ENCODE peak calls at places on chromosomes 6 and 20, in four cellular contexts. P, H, W and J are unnamed samples. For H3K36me3, the result is how much of the 10 kb centered on the place peaks cover.

GRCh38 chr6:73309784-73310502 is 44.1 kb downstream of the DPPA5 start:
- DNase-seq in H (peak), P (peak), W (peak), J (peak)

GRCh38 chr6:168428052-168428829 is 12.7 kb upstream of the SMOC2 start:
- DNase-seq in P (no peak), H (no peak), W (no peak), J (no peak)

GRCh38 chr6:87430499-87430898 is 22.7 kb downstream of the CFAP206 start:
- DNase-seq in W (no peak), H (no peak), P (no peak), J (no peak)

GRCh38 chr6:54071941-54072340 is 39.3 kb upstream of the MLIP start:
- DNase-seq in P (no peak), W (no peak), H (no peak), J (no peak)

GRCh38 chr6:336159-337114 is 44.1 kb downstream of the DUSP22 start:
- DNase-seq in W (peak), H (no peak), P (peak), J (no peak)

GRCh38 chr6:81718126-81718525 is 34.4 kb downstream of the TENT5A start:
- DNase-seq in W (no peak), P (no peak), H (no peak), J (no peak)

GRCh38 chr6:16707101-16707783 is 54.0 kb downstream of the ATXN1 start:
- DNase-seq in H (no peak), P (no peak), W (no peak), J (no peak)

GRCh38 chr6:136604928-136605485 is 54.8 kb upstream of the MAP7 start:
- DNase-seq in W (no peak), H (no peak), P (no peak), J (no peak)

GRCh38 chr6:32113386-32114352 is 4.5 kb upstream of the TNXB start:
- DNase-seq in P (peak), W (peak), H (peak), J (peak)

GRCh38 chr6:44415424-44415823 is 27.9 kb downstream of the CDC5L start:
- DNase-seq in H (no peak), P (no peak), W (no peak), J (no peak)

GRCh38 chr6:9921366-9921765 is 493.5 kb downstream of the TFAP2A start:
- DNase-seq in P (no peak), H (no peak), W (no peak), J (no peak)

GRCh38 chr6:31905041-31905440 is 3.2 kb upstream of the ZBTB12 start:
- DNase-seq in W (no peak), P (no peak), H (no peak), J (no peak)

GRCh38 chr6:40788661-40789111 is 201.5 kb upstream of the LRFN2 start:
- DNase-seq in H (peak), W (no peak), P (no peak), J (no peak)

GRCh38 chr6:134724653-134725340 is 225.1 kb downstream of the ALDH8A1 start:
- DNase-seq in W (no peak), H (no peak), P (no peak), J (no peak)

GRCh38 chr20:23656372-23656771 is 18.6 kb upstream of the CST3 start:
- DNase-seq in P (no peak), W (no peak), H (no peak), J (no peak)

GRCh38 chr20:23654005-23654404 is 16.2 kb upstream of the CST3 start:
- DNase-seq in P (no peak), H (no peak), W (no peak), J (no peak)

GRCh38 chr20:23653400-23653938 is 15.7 kb upstream of the CST3 start:
- DNase-seq in H (no peak), W (no peak), P (no peak), J (no peak)

GRCh38 chr20:23655551-23656211 is 17.9 kb upstream of the CST3 start:
- DNase-seq in P (peak), H (no peak), W (peak), J (peak)

GRCh38 chr20:23654722-23655121 is 17.0 kb upstream of the CST3 start:
- DNase-seq in H (no peak), W (no peak), P (no peak), J (no peak)
- H3K27ac ChIP-seq in H (no peak), W (peak), P (no peak), J (no peak)

GRCh38 chr6:160054271-160054670 is 67.3 kb upstream of the SLC22A1 start:
- DNase-seq in W (no peak), P (no peak), H (no peak), J (no peak)

GRCh38 chr6:160057080-160057479 is 64.5 kb upstream of the SLC22A1 start:
- DNase-seq in H (no peak), P (no peak), W (no peak), J (no peak)

GRCh38 chr6:160054913-160055312 is 66.7 kb upstream of the SLC22A1 start:
- DNase-seq in P (no peak), W (no peak), H (no peak), J (no peak)

GRCh38 chr6:160055813-160056212 is 65.8 kb upstream of the SLC22A1 start:
- DNase-seq in W (no peak), P (no peak), H (no peak), J (no peak)

GRCh38 chr6:160055378-160055777 is 66.2 kb upstream of the SLC22A1 start:
- DNase-seq in W (no peak), P (no peak), H (no peak), J (no peak)
- H3K36me3 ChIP-seq in W (half or more), P (half or more), H (under half), J (half or more)

GRCh38 chr6:36079596-36079995 is 50.7 kb upstream of the MAPK13 start:
- DNase-seq in P (no peak), H (no peak), W (no peak), J (no peak)
- TF ChIP-seq CTCF in P (no peak), H (no peak), W (no peak), J (no peak)

DNA sequence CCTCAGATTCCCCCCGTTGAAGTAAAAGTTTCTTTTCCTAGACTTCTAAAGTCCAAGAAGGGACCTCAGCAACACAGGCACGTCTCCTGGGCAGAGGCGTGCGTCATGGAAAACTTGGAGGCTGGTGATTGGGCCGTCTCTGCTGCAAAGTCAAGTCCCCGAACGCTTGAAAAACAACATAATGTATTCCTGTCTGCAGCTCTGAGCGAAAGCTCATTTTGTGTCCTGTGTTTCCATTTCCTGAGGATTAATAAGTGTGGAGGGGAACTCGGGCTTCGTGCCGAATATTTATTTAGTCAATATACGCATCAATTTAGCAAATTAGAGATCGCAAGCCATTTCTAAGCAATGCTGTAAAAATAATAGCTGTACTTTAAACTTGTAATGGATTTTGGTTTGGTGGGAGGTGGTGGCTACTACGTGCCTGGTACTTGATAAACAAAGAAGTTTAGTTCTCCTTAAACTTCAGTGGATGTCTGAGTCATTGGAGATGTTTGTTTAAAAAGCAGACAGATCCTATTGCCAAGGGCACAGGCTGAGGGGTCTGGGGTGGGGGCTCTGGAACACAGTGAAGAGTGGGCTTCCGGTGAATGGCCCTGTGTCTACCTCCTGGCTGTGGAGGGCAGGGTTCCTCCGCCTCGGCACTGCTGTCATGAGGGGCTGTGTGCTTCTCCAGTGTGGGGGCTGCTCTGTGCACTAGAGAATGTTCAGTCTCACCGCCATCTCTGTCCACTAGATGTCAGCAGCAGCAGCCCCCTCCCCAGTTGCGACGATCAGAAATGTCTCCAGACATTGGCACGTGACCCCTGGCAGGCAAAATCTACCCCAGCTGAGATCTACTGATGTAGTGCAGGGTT is 21.8 kb downstream of the PCK1 start:
- DNase-seq in P (no peak), H (peak), W (no peak), J (peak)
- H3K27ac ChIP-seq in P (peak), H (no peak), W (peak), J (peak)

GRCh38 chr20:6104493-6105188 is 18.2 kb downstream of the FERMT1 start:
- DNase-seq in P (no peak), W (no peak), H (no peak), J (no peak)

GRCh38 chr20:6101346-6101745 is 21.5 kb downstream of the FERMT1 start:
- DNase-seq in H (no peak), P (no peak), W (no peak), J (no peak)

GRCh38 chr20:6095409-6095808 is 27.4 kb downstream of the FERMT1 start:
- DNase-seq in H (no peak), W (no peak), P (no peak), J (no peak)

GRCh38 chr20:6103301-6103700 is 19.5 kb downstream of the FERMT1 start:
- DNase-seq in H (no peak), P (no peak), W (no peak), J (no peak)

GRCh38 chr20:6100261-6100660 is 22.6 kb downstream of the FERMT1 start:
- DNase-seq in P (no peak), H (no peak), W (no peak), J (no peak)
- H3K36me3 ChIP-seq in P (under half), H (under half), W (under half), J (under half)

DNA sequence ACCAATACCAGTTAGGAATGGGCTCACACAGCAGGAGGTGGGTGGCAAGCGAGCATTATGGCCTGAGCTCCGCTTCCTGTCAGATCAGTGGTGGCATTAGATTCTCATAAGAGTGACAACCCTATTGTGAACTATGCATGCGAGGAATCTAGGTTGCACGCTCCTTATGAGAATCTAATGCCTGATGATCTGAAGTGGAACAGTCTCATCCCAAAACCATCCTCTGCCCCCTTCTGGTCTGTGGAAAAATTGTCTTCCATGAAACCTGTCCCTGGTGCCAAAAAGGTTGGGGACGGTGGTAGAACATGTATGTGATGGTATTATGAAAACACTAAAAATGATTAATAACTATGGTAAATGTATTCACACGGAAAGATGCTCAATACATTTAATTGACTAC is 99.7 kb upstream of the HIVEP1 start:
- DNase-seq in W (no peak), H (no peak), P (no peak), J (no peak)
- TF ChIP-seq CTCF in W (no peak), H (peak), P (peak), J (no peak)

GRCh38 chr20:32481311-32482103 is 103.6 kb downstream of the NOL4L start:
- DNase-seq in W (no peak), P (no peak), H (peak), J (no peak)

GRCh38 chr20:32480361-32481199 is 104.6 kb downstream of the NOL4L start:
- DNase-seq in W (peak), P (no peak), H (no peak), J (no peak)

GRCh38 chr20:32479012-32479411 is 106.1 kb downstream of the NOL4L start:
- DNase-seq in H (no peak), W (no peak), P (no peak), J (no peak)

GRCh38 chr20:32478576-32478975 is 106.6 kb downstream of the NOL4L start:
- DNase-seq in W (no peak), H (no peak), P (no peak), J (no peak)

GRCh38 chr20:32479697-32480140 is 105.4 kb downstream of the NOL4L start:
- DNase-seq in H (no peak), P (no peak), W (peak), J (no peak)
- H3K27ac ChIP-seq in H (peak), P (no peak), W (no peak), J (no peak)

GRCh38 chr20:44891826-44892225 is 6.3 kb downstream of the YWHAB start:
- DNase-seq in W (no peak), H (no peak), P (no peak), J (no peak)
- H3K36me3 ChIP-seq in W (under half), H (half or more), P (under half), J (under half)

DNA sequence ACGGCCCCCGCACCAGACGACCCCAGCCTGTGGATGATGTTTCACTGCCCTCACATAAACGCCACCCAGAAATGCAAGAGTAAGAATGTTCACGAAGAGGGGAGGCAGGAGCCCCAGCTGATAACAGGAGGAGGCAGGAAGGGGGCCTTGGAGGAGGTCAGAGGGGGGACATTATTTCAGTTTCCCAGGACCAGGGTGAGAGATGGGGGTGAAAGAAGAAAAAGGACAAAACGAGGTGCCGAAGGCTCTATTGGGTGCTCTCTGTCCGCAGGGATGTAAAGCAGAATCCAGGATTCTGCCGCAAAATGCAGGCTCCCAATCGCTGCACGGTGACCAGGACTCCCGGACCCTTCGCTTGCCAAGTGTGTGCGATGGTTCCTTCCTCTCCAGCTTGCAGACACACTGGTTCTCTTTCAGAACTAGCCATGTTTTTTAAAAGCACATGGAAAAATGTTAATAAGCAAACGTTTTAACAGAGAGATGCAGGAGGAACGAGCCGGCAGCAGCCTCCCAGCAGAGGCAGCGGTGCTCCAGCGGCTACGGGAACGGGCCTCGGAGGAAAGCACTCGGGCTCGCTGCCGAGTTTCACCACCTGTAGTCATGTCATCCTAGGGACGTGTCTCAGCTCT is 59.5 kb downstream of the ZNF831 start:
- DNase-seq in H (peak), W (no peak), P (no peak), J (no peak)
- TF ChIP-seq CTCF in H (peak), W (no peak), P (no peak), J (no peak)